ENCODE peak calls at places on chromosomes 5 and 9, in four cellular contexts. D is GM12878, X is K562, R is HepG2. N is an unnamed sample.

GRCh38 chr9:133354766-133355165 is 1.5 kb downstream of the SURF1 start:
- DNase-seq in D (no peak), X (no peak), R (no peak), N (no peak)

GRCh38 chr9:134287591-134288518 is 38.4 kb upstream of the RXRA start:
- DNase-seq in D (no peak), X (peak), R (no peak), N (no peak)

GRCh38 chr5:1004598-1005361 is 3.8 kb upstream of the NKD2 start:
- DNase-seq in D (no peak), X (peak), R (no peak), N (peak)

GRCh38 chr5:10762178-10762775 is 1.2 kb upstream of the DAP start:
- DNase-seq in D (no peak), X (no peak), R (no peak), N (peak)

GRCh38 chr9:9998491-9999287 is 614.1 kb downstream of the PTPRD start:
- DNase-seq in D (no peak), X (no peak), R (peak), N (peak)

GRCh38 chr5:156670615-156671014 is 179.5 kb upstream of the PPP1R2B start:
- DNase-seq in D (no peak), X (no peak), R (no peak), N (no peak)

GRCh38 chr5:127312131-127312530 is 21.5 kb downstream of the MEGF10 start:
- DNase-seq in D (no peak), X (no peak), R (no peak), N (no peak)

GRCh38 chr5:181189363-181189961 is 15.5 kb downstream of the TRIM7 start:
- DNase-seq in D (no peak), X (no peak), R (no peak), N (peak)

GRCh38 chr5:163509288-163510040 is 4.0 kb downstream of the MAT2B start:
- DNase-seq in D (no peak), X (no peak), R (peak), N (peak)

GRCh38 chr5:67245259-67245846 is 48.8 kb upstream of the CD180 start:
- DNase-seq in D (no peak), X (no peak), R (no peak), N (no peak)

DNA sequence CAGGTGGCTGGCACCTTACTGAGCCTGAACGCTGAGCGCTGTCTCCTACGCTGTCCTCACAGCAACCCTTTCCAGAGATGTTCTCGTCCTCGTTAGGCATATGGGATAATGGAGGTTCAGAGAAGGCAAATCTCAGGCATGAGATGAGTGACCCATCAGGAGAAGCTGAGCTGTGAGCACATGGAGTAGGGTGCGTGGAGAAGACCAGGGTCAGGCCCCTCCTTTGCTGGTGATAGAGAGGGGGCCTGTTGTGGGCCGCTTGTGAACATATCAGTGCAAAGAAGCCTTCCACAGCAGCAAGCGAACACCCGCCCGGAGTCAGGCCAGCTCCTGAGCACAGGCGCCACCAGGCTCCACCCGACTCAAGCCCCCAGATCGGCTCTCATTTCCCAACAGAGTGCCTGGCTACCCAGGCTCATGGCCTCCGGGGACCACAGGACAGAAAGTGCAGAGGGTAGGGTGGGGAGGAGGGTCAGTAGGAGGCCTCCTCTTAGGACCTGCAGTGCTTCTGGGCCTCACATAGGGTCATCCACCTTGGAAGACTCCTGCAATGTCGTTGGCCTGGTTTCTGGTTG is 15.0 kb upstream of the TIFAB start:
- DNase-seq in D (no peak), X (no peak), R (no peak), N (no peak)
- TF ChIP-seq EZH2 in D (no peak), X (no peak), R (no peak), N (peak)

DNA sequence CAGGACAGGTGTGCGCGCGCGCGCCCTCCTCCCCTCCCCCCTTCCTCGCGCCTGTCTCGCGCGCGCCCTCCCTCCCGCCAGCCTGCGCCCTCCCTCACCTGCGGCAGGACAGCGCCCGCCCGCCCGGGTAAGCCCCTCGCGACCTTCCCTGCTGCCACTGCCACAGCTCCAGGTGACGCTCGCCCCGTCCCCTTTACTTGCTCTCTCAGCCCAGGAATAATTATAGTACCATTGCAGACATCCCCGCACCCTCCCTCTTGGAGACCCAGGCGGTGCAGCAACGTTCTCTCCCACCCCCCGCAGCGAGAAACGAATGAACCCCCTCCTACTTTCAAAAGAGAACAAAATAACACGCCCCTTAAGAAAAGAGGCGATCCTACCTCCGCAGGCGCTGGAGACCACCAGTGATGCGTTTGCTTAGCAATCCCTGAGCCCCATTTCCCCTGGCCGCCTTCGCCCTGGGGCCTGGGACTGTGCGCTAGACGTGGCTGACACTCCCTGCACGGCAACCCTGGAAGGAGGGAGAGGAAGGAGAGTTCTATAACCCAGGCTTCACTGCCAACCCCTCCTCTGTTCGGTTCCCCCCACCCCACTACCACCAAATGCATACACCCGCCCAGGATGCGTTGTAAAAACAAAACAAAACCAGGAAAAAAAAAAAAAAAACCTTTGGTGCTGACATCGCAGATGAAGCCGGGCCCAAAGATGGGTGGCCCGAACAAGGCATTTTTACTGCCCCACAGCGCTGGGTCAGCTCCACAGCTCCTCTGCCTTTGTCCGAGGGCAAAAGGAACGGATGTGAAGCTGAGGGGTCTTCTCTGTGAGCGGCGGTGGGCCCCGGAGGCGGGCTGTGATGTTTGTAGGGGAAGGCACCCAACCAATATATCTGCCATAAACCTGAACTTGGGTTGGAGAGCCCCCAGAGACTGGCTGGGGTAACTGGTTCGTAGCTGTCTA is 5.5 kb upstream of the PURA start:
- DNase-seq in D (no peak), X (no peak), R (no peak), N (no peak)
- TF ChIP-seq MYC in D (no peak), X (no peak), R (no peak), N (no peak)

GRCh38 chr5:149551227-149552037 is at the start of gene CSNK1A1:
- DNase-seq in D (peak), X (peak), R (peak), N (peak)
- TF ChIP-seq EZH2 in D (no peak), X (no peak), R (no peak), N (no peak)

GRCh38 chr5:55868846-55869245 is 17.7 kb downstream of the IL31RA start:
- DNase-seq in D (no peak), X (peak), R (peak), N (peak)

GRCh38 chr5:55865831-55866230 is 14.7 kb downstream of the IL31RA start:
- DNase-seq in D (no peak), X (no peak), R (peak), N (peak)

GRCh38 chr5:55866485-55866884 is 15.3 kb downstream of the IL31RA start:
- DNase-seq in D (no peak), X (no peak), R (no peak), N (no peak)

GRCh38 chr5:55866934-55867333 is 15.8 kb downstream of the IL31RA start:
- DNase-seq in D (no peak), X (no peak), R (no peak), N (no peak)

GRCh38 chr5:55864606-55865541 is 13.7 kb downstream of the IL31RA start:
- DNase-seq in D (no peak), X (no peak), R (peak), N (no peak)
- TF ChIP-seq MYC in D (no peak), X (no peak), R (no peak), N (no peak)

GRCh38 chr9:124021385-124021769 is 9.8 kb downstream of the LHX2 start:
- DNase-seq in D (no peak), X (no peak), R (no peak), N (no peak)

GRCh38 chr9:124022201-124023121 is 10.9 kb downstream of the LHX2 start:
- DNase-seq in D (no peak), X (peak), R (peak), N (no peak)

GRCh38 chr9:124019771-124020519 is 8.4 kb downstream of the LHX2 start:
- DNase-seq in D (no peak), X (no peak), R (no peak), N (no peak)

GRCh38 chr9:124018731-124019697 is 7.4 kb downstream of the LHX2 start:
- DNase-seq in D (no peak), X (no peak), R (no peak), N (no peak)

DNA sequence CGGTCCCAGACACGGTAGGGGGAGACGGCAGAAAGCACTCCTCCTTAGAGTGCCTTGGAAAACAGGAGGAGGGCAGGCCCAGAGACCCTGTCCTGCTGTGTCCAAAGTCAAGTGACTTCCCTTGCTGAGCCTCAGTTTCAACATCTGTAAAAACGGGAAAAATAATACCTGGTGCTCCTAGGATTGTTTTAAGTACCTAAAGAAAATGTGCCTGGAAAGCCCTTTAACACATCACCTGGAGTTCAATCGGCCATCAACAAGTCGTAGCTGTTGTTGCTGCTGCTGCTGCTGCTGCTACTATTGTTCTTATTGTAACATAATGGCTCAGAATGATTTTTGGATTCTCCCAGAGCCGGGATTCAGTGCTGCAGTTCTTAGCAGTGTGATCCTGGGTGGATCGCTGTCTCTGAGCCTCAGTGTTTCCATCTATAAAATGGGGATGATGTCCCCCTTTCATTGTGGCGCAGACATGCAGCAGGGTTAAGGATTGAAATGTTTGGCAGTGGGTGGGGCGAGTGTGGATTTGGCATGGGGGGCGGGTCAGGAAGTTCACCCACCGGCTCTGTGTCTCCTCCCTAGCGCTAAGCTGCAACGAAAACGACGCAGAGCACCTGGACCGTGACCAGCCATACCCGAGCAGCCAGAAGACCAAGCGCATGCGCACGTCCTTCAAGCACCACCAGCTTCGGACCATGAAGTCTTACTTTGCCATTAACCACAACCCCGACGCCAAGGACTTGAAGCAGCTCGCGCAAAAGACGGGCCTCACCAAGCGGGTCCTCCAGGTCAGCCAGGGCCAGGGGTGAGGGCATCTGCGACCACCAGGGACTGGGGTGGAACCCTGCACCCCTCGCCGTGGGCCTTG is 9.2 kb downstream of the LHX2 start:
- DNase-seq in D (no peak), X (no peak), R (no peak), N (no peak)
- TF ChIP-seq EZH2 in D (no peak), X (no peak), R (no peak), N (peak)

N was measured in endothelial cell of umbilical vein.